ENCODE peak calls at places on chromosome 15, in four cellular contexts. O, C, U and Y are unnamed samples.

GRCh38 chr15:65766422-65767263 is 25.4 kb downstream of the DENND4A start:
- DNase-seq in O (no peak), C (no peak), U (no peak), Y (no peak)

GRCh38 chr15:52018693-52019393 is at the start of gene MAPK6:
- DNase-seq in O (peak), C (peak), U (peak), Y (peak)

GRCh38 chr15:87919064-87919463 is 337.5 kb downstream of the NTRK3 start:
- DNase-seq in O (no peak), C (no peak), U (no peak), Y (no peak)

GRCh38 chr15:74136584-74137543 is 6.5 kb downstream of the ISLR2 start:
- DNase-seq in O (no peak), C (no peak), U (no peak), Y (no peak)

GRCh38 chr15:56759450-56759845 is 26.1 kb upstream of the ZNF280D start:
- DNase-seq in O (no peak), C (peak), U (no peak), Y (no peak)

GRCh38 chr15:41917767-41918430 is 24.0 kb upstream of the SPTBN5 start:
- DNase-seq in O (no peak), C (no peak), U (no peak), Y (no peak)

GRCh38 chr15:77759896-77760592 is 127.3 kb upstream of the LINGO1 start:
- DNase-seq in O (no peak), C (no peak), U (no peak), Y (no peak)

GRCh38 chr15:50145451-50145872 is 26.4 kb upstream of the ATP8B4 start:
- DNase-seq in O (no peak), C (no peak), U (no peak), Y (no peak)

GRCh38 chr15:75723847-75724660 is 11.4 kb upstream of the CSPG4 start:
- DNase-seq in O (no peak), C (peak), U (peak), Y (peak)

GRCh38 chr15:100713163-100713867 is 110.9 kb downstream of the ASB7 start:
- DNase-seq in O (no peak), C (peak), U (no peak), Y (no peak)

GRCh38 chr15:70351941-70352774 is 254.4 kb upstream of the TLE3 start:
- DNase-seq in O (no peak), C (no peak), U (no peak), Y (no peak)

GRCh38 chr15:29978411-29979382 is 104.1 kb upstream of the GOLGA8J start:
- DNase-seq in O (no peak), C (no peak), U (no peak), Y (no peak)

GRCh38 chr15:37002041-37002689 is 98.2 kb downstream of the MEIS2 start:
- DNase-seq in O (no peak), C (no peak), U (no peak), Y (no peak)

GRCh38 chr15:59722451-59722850 is 33.3 kb upstream of the BNIP2 start:
- DNase-seq in O (no peak), C (no peak), U (no peak), Y (no peak)

GRCh38 chr15:35540031-35540430 is 5.9 kb downstream of the DPH6 start:
- DNase-seq in O (no peak), C (no peak), U (no peak), Y (no peak)

GRCh38 chr15:88894348-88894818 is 961 bp downstream of the HAPLN3 start:
- DNase-seq in O (no peak), C (peak), U (peak), Y (peak)

GRCh38 chr15:45594322-45594721 is 7.1 kb downstream of the BLOC1S6 start:
- DNase-seq in O (no peak), C (no peak), U (no peak), Y (no peak)

GRCh38 chr15:98635848-98636247 is 12.5 kb upstream of the IGF1R start:
- DNase-seq in O (no peak), C (no peak), U (no peak), Y (no peak)

GRCh38 chr15:80588801-80589200 is 106.3 kb upstream of the ABHD17C start:
- DNase-seq in O (no peak), C (no peak), U (no peak), Y (no peak)

GRCh38 chr15:65184944-65185717 is at the start of gene CLPX:
- DNase-seq in O (peak), C (peak), U (peak), Y (peak)

GRCh38 chr15:91136386-91136923 is 36.4 kb downstream of the SV2B start:
- DNase-seq in O (no peak), C (no peak), U (no peak), Y (no peak)
- TF ChIP-seq CTCF in O (no peak), C (no peak), U (no peak), Y (no peak)

GRCh38 chr15:86229306-86229705 is 149.6 kb downstream of the AGBL1 start:
- DNase-seq in O (no peak), C (no peak), U (no peak), Y (no peak)

GRCh38 chr15:86236721-86237121 is 157.1 kb downstream of the AGBL1 start:
- DNase-seq in O (no peak), C (no peak), U (no peak), Y (no peak)

GRCh38 chr15:86229966-86230365 is 150.3 kb downstream of the AGBL1 start:
- DNase-seq in O (no peak), C (no peak), U (no peak), Y (no peak)

GRCh38 chr15:86235667-86236066 is 156.0 kb downstream of the AGBL1 start:
- DNase-seq in O (no peak), C (no peak), U (no peak), Y (no peak)

GRCh38 chr15:86231864-86232801 is 152.5 kb downstream of the AGBL1 start:
- DNase-seq in O (no peak), C (no peak), U (peak), Y (no peak)
- TF ChIP-seq CTCF in O (peak), C (peak), U (peak), Y (peak)

DNA sequence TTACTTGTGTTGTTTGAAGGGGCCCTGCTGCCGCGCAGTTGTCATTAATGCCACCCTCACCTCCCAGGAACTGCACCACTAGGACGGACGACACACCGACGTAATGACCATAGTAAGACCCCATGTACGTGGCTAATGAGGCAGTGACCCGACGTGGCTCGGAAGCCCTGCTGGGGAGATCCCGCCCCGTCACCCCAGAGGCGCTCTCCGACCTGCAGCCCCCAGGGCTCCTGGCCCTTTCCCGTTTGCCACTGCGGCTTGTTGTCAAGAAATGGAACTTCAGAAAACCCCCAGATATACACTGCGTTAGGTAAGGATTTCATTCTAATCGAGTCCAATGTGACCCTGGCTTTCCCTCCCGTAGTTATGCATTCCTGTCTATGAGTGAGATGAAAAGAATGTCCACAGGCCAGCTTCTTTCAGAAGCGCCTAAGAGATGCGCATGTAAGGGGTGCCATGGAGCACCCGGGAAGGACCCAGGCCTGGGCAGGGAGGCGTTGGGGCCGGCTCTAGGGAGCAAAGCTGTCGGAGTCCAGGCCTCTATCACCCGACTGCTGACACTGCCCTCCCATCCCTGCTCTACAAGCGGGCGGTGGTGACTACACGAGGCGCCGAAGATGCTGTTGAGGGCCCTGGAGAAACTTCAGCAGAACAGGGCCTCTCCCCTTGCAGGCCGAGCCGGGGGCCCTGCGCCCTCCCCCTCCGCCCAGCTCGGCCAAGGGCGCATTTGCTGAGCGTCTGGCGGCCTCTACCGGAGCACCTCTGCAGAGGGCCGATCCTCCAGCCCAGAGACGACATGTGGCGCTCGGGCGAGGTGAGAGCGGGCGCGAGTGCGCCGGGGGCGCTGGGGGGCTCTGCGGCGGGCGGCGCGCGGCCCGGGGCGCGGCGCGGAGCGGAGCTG is at the start of gene GABRA5:
- DNase-seq in O (no peak), C (no peak), U (no peak), Y (peak)
- TF ChIP-seq CTCF in O (no peak), C (no peak), U (no peak), Y (peak)

DNA sequence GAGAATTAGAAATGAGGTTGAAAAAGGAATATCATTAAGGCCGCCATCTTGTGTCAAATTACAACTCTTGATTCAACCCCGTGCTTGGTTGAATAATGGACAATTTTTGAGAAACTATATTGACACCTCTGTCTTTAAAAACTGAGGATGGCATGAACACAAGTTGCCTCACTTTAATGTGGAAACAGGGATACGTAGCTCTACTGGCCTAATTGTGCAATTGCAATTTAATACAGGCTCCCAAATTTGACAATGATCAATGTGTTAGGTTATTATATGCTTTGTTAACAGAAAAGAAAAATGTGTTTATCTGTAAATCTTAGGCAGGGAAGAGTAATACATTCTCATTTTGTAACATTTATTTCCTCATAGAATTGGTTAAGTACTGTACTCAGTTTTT is 77.1 kb upstream of the MCTP2 start:
- DNase-seq in O (no peak), C (no peak), U (no peak), Y (no peak)
- TF ChIP-seq CTCF in O (peak), C (no peak), U (no peak), Y (peak)

GRCh38 chr15:40272713-40273056 is 10.2 kb downstream of the ANKRD63 start:
- DNase-seq in O (no peak), C (no peak), U (no peak), Y (no peak)
- TF ChIP-seq CTCF in O (peak), C (peak), U (no peak), Y (no peak)